ENCODE peak calls at places on chromosomes 2 and 18, in seven cellular contexts. S is heart right ventricle; T is ovary; K is CD8-positive, alpha-beta T cell; B is adipocyte; M is Panc1; Z is PC-9. L is an unnamed sample. For H3K27me3, the result is how much of the 10 kb centered on the place peaks cover.

GRCh38 chr2:113838277-113838676 is 51.6 kb upstream of the ACTR3 start:
- DNase-seq in Z (no peak), T (no peak), M (no peak), S (no peak), B (no peak), K (no peak), L (no peak)

GRCh38 chr2:128263902-128264331 is 54.8 kb downstream of the HS6ST1 start:
- DNase-seq in S (no peak), K (no peak), T (no peak), B (no peak), M (no peak), Z (no peak), L (no peak)

GRCh38 chr2:32249731-32250236 is 14.9 kb downstream of the NLRC4 start:
- DNase-seq in B (no peak), M (no peak), Z (no peak), K (no peak), S (no peak), T (no peak), L (no peak)

GRCh38 chr18:5890606-5891360 is 4.5 kb downstream of the TMEM200C start:
- DNase-seq in S (no peak), Z (no peak), K (peak), M (no peak), B (no peak), T (peak), L (peak)

GRCh38 chr2:156818221-156818620 is 382.0 kb downstream of the GPD2 start:
- DNase-seq in B (no peak), S (no peak), K (no peak), Z (no peak), M (no peak), T (no peak), L (no peak)

GRCh38 chr18:65592419-65592818 is 158.4 kb upstream of the CDH7 start:
- DNase-seq in M (no peak), T (no peak), S (no peak), Z (peak), K (no peak), B (no peak), L (no peak)

GRCh38 chr18:3367491-3368091 is 82.4 kb upstream of the TGIF1 start:
- DNase-seq in B (peak), K (no peak), S (no peak), T (no peak), Z (no peak), M (no peak), L (peak)

GRCh38 chr2:241282553-241282952 is 32.9 kb downstream of the HDLBP start:
- DNase-seq in B (no peak), T (no peak), K (no peak), Z (no peak), M (no peak), S (no peak), L (no peak)

GRCh38 chr2:152097291-152098032 is 1.4 kb downstream of the CACNB4 start:
- DNase-seq in M (no peak), T (no peak), B (peak), S (peak), K (no peak), Z (peak), L (no peak)

GRCh38 chr2:164717000-164717597 is 95.8 kb upstream of the GRB14 start:
- DNase-seq in S (no peak), Z (no peak), M (no peak), K (no peak), B (peak), T (no peak), L (no peak)

GRCh38 chr2:173086518-173087213 is 11.0 kb downstream of the MAP3K20 start:
- DNase-seq in S (no peak), M (no peak), B (peak), Z (no peak), T (no peak), K (no peak), L (no peak)

DNA sequence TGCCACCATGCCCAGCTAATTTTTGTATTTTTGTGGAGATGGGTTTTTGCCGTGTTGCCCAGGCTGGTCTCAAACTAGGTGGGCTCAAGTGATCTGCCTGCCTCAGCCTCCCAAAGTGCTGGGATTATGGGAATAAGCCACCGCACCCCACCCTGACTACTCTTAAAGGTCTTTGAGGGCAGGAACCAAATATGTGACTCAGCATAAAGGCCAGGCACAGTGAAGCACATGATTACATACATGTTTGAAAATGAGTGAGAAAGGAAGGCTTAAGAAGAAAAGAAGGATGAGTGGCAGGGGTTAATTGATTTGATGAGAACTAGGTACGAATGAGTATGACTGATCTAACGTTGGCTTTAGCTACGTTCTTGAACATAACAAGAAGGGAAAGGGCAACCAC is 6.9 kb downstream of the RESP18 start:
- DNase-seq in K (no peak), T (no peak), Z (no peak), M (no peak), S (no peak), B (no peak), L (no peak)
- H3K27me3 ChIP-seq in K (under half), T (under half), Z (half or more), M (under half), S (under half), B (half or more), L (half or more)

DNA sequence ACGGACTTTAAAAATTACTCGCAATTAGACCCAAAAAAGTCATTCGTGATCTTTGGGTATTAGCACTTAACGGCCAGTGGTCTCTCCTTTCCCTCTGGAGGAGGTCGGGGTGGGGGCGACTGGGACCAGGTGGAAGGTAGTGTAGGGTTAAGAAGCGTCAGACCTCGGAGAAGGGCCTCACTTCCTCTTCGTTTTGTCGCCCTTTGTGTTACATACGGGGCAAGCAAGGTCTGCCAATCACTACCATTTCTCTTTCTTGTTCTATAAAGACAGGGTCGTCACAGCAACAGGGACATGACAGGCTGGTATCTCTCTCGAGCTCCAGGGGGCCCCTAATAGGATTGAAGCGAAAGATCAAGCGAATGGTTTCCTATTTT is 136.6 kb downstream of the INSIG2 start:
- DNase-seq in S (no peak), T (no peak), M (no peak), Z (no peak), K (no peak), B (no peak), L (no peak)
- H3K27me3 ChIP-seq in S (half or more), T (under half), M (under half), Z (under half), K (under half), B (under half), L (half or more)

GRCh38 chr2:26959320-26959719 is 11.1 kb upstream of the MAPRE3 start:
- DNase-seq in Z (no peak), T (no peak), M (no peak), B (no peak), K (no peak), S (no peak), L (no peak)
- H3K27me3 ChIP-seq in Z (under half), T (under half), M (under half), B (half or more), K (under half), S (under half), L (half or more)

GRCh38 chr2:174334278-174334715 is 457 bp upstream of the SP9 start:
- DNase-seq in M (no peak), Z (no peak), K (no peak), T (no peak), B (no peak), S (no peak), L (no peak)
- H3K27me3 ChIP-seq in M (under half), Z (under half), K (half or more), T (under half), B (half or more), S (half or more), L (half or more)

L was measured in astrocyte.